ENCODE peak calls at places on chromosome 22, in eight cellular contexts. One of them, this sample, is unnamed.

GRCh38 chr22:46454910-46455269 is 82.5 kb downstream of the CELSR1 start:
- DNase-seq in brain microvascular endothelial cell: no peak
- DNase-seq in BJ: no peak
- DNase-seq in A549: peak
- DNase-seq in osteoblast: no peak
- DNase-seq in lower leg skin: no peak
- DNase-seq in AG09309: no peak
- DNase-seq in right lobe of liver: no peak
- DNase-seq in this sample: peak

GRCh38 chr22:20918663-20919220 is 1.5 kb downstream of the CRKL start:
- DNase-seq in brain microvascular endothelial cell: no peak
- DNase-seq in BJ: no peak
- DNase-seq in A549: peak
- DNase-seq in osteoblast: no peak
- DNase-seq in lower leg skin: no peak
- DNase-seq in AG09309: no peak
- DNase-seq in right lobe of liver: no peak
- DNase-seq in this sample: no peak

GRCh38 chr22:37818397-37819099 is 4.6 kb upstream of the GALR3 start:
- DNase-seq in brain microvascular endothelial cell: peak
- DNase-seq in BJ: no peak
- DNase-seq in A549: no peak
- DNase-seq in osteoblast: peak
- DNase-seq in lower leg skin: no peak
- DNase-seq in AG09309: no peak
- DNase-seq in right lobe of liver: peak
- DNase-seq in this sample: peak

GRCh38 chr22:49523374-49524008 is 304.2 kb downstream of the BRD1 start:
- DNase-seq in brain microvascular endothelial cell: no peak
- DNase-seq in BJ: no peak
- DNase-seq in A549: no peak
- DNase-seq in osteoblast: peak
- DNase-seq in lower leg skin: no peak
- DNase-seq in AG09309: no peak
- DNase-seq in right lobe of liver: no peak
- DNase-seq in this sample: no peak

GRCh38 chr22:27045103-27045940 is 387.9 kb downstream of the MIAT start:
- DNase-seq in brain microvascular endothelial cell: peak
- DNase-seq in BJ: peak
- DNase-seq in A549: peak
- DNase-seq in osteoblast: no peak
- DNase-seq in lower leg skin: no peak
- DNase-seq in AG09309: no peak
- DNase-seq in right lobe of liver: no peak
- DNase-seq in this sample: peak

GRCh38 chr22:24525416-24526037 is 29.4 kb downstream of the GUCD1 start:
- DNase-seq in brain microvascular endothelial cell: peak
- DNase-seq in BJ: no peak
- DNase-seq in A549: peak
- DNase-seq in osteoblast: peak
- DNase-seq in lower leg skin: peak
- DNase-seq in AG09309: no peak
- DNase-seq in right lobe of liver: peak
- DNase-seq in this sample: peak

GRCh38 chr22:23832226-23833016 is 6.4 kb downstream of the DERL3 start:
- DNase-seq in brain microvascular endothelial cell: no peak
- DNase-seq in BJ: no peak
- DNase-seq in A549: no peak
- DNase-seq in osteoblast: no peak
- DNase-seq in lower leg skin: no peak
- DNase-seq in AG09309: no peak
- DNase-seq in right lobe of liver: peak
- DNase-seq in this sample: no peak

GRCh38 chr22:48892571-48893287 is 934.9 kb downstream of the BRD1 start:
- DNase-seq in brain microvascular endothelial cell: no peak
- DNase-seq in BJ: no peak
- DNase-seq in A549: no peak
- DNase-seq in osteoblast: peak
- DNase-seq in lower leg skin: no peak
- DNase-seq in AG09309: no peak
- DNase-seq in right lobe of liver: peak
- DNase-seq in this sample: no peak

GRCh38 chr22:48800036-48800885 is 1027.4 kb downstream of the BRD1 start:
- DNase-seq in brain microvascular endothelial cell: no peak
- DNase-seq in BJ: no peak
- DNase-seq in A549: no peak
- DNase-seq in osteoblast: peak
- DNase-seq in lower leg skin: no peak
- DNase-seq in AG09309: no peak
- DNase-seq in right lobe of liver: no peak
- DNase-seq in this sample: no peak

GRCh38 chr22:33969052-33969451 is 48.8 kb upstream of the LARGE1 start:
- DNase-seq in brain microvascular endothelial cell: no peak
- DNase-seq in BJ: no peak
- DNase-seq in A549: no peak
- DNase-seq in osteoblast: no peak
- DNase-seq in lower leg skin: no peak
- DNase-seq in AG09309: no peak
- DNase-seq in right lobe of liver: no peak
- DNase-seq in this sample: peak

GRCh38 chr22:26903030-26903856 is 245.9 kb downstream of the MIAT start:
- DNase-seq in brain microvascular endothelial cell: no peak
- DNase-seq in BJ: no peak
- DNase-seq in A549: no peak
- DNase-seq in osteoblast: no peak
- DNase-seq in lower leg skin: no peak
- DNase-seq in AG09309: no peak
- DNase-seq in right lobe of liver: no peak
- DNase-seq in this sample: no peak

GRCh38 chr22:38614331-38615122 is 41.7 kb downstream of the FAM227A start:
- DNase-seq in brain microvascular endothelial cell: peak
- DNase-seq in BJ: no peak
- DNase-seq in A549: no peak
- DNase-seq in osteoblast: no peak
- DNase-seq in lower leg skin: no peak
- DNase-seq in AG09309: no peak
- DNase-seq in right lobe of liver: no peak
- DNase-seq in this sample: peak

GRCh38 chr22:41828516-41828915 is 4.4 kb upstream of the SREBF2 start:
- DNase-seq in brain microvascular endothelial cell: no peak
- DNase-seq in BJ: no peak
- DNase-seq in A549: no peak
- DNase-seq in osteoblast: no peak
- DNase-seq in lower leg skin: no peak
- DNase-seq in AG09309: no peak
- DNase-seq in right lobe of liver: no peak
- DNase-seq in this sample: no peak

GRCh38 chr22:24108073-24108472 is 73.2 kb upstream of the SUSD2 start:
- DNase-seq in brain microvascular endothelial cell: no peak
- DNase-seq in BJ: no peak
- DNase-seq in A549: no peak
- DNase-seq in osteoblast: no peak
- DNase-seq in lower leg skin: no peak
- DNase-seq in AG09309: no peak
- DNase-seq in right lobe of liver: no peak
- DNase-seq in this sample: no peak

GRCh38 chr22:30195245-30196140 is 51.1 kb downstream of the LIF start:
- DNase-seq in brain microvascular endothelial cell: peak
- DNase-seq in BJ: no peak
- DNase-seq in A549: no peak
- DNase-seq in osteoblast: peak
- DNase-seq in lower leg skin: no peak
- DNase-seq in AG09309: no peak
- DNase-seq in right lobe of liver: no peak
- DNase-seq in this sample: peak

GRCh38 chr22:30921108-30921507 is 47.5 kb downstream of the MORC2 start:
- DNase-seq in brain microvascular endothelial cell: no peak
- DNase-seq in BJ: no peak
- DNase-seq in A549: no peak
- DNase-seq in osteoblast: no peak
- DNase-seq in lower leg skin: no peak
- DNase-seq in AG09309: no peak
- DNase-seq in right lobe of liver: no peak
- DNase-seq in this sample: peak

GRCh38 chr22:38327396-38327795 is 10.2 kb upstream of the CSNK1E start:
- DNase-seq in brain microvascular endothelial cell: no peak
- DNase-seq in BJ: no peak
- DNase-seq in A549: no peak
- DNase-seq in osteoblast: peak
- DNase-seq in lower leg skin: no peak
- DNase-seq in AG09309: no peak
- DNase-seq in right lobe of liver: no peak
- DNase-seq in this sample: no peak

GRCh38 chr22:48874956-48875355 is 952.7 kb downstream of the BRD1 start:
- DNase-seq in brain microvascular endothelial cell: no peak
- DNase-seq in BJ: no peak
- DNase-seq in A549: no peak
- DNase-seq in osteoblast: no peak
- DNase-seq in lower leg skin: no peak
- DNase-seq in AG09309: no peak
- DNase-seq in right lobe of liver: no peak
- DNase-seq in this sample: no peak

GRCh38 chr22:25060522-25061071 is 108.1 kb downstream of the KIAA1671 start:
- DNase-seq in brain microvascular endothelial cell: no peak
- DNase-seq in BJ: no peak
- DNase-seq in A549: no peak
- DNase-seq in osteoblast: peak
- DNase-seq in lower leg skin: no peak
- DNase-seq in AG09309: no peak
- DNase-seq in right lobe of liver: no peak
- DNase-seq in this sample: no peak

GRCh38 chr22:48096411-48096810 is 1334.0 kb downstream of the TBC1D22A start:
- DNase-seq in brain microvascular endothelial cell: no peak
- DNase-seq in BJ: no peak
- DNase-seq in A549: no peak
- DNase-seq in osteoblast: no peak
- DNase-seq in lower leg skin: no peak
- DNase-seq in AG09309: no peak
- DNase-seq in right lobe of liver: no peak
- DNase-seq in this sample: no peak

GRCh38 chr22:49185312-49185969 is 642.2 kb downstream of the BRD1 start:
- DNase-seq in brain microvascular endothelial cell: no peak
- DNase-seq in BJ: no peak
- DNase-seq in A549: no peak
- DNase-seq in osteoblast: no peak
- DNase-seq in lower leg skin: no peak
- DNase-seq in AG09309: no peak
- DNase-seq in right lobe of liver: no peak
- DNase-seq in this sample: no peak

GRCh38 chr22:35043251-35043931 is 22.6 kb upstream of the ISX start:
- DNase-seq in brain microvascular endothelial cell: no peak
- DNase-seq in BJ: no peak
- DNase-seq in A549: no peak
- DNase-seq in osteoblast: no peak
- DNase-seq in lower leg skin: no peak
- DNase-seq in AG09309: no peak
- DNase-seq in right lobe of liver: no peak
- DNase-seq in this sample: no peak
- TF ChIP-seq CTCF in brain microvascular endothelial cell: peak
- TF ChIP-seq CTCF in BJ: no peak
- TF ChIP-seq CTCF in A549: no peak
- TF ChIP-seq CTCF in osteoblast: peak
- TF ChIP-seq CTCF in lower leg skin: no peak
- TF ChIP-seq CTCF in AG09309: no peak
- TF ChIP-seq CTCF in right lobe of liver: no peak
- TF ChIP-seq CTCF in this sample: no peak

GRCh38 chr22:45309422-45310227 is at the start of gene FAM118A:
- DNase-seq in brain microvascular endothelial cell: peak
- DNase-seq in BJ: peak
- DNase-seq in A549: peak
- DNase-seq in osteoblast: peak
- DNase-seq in lower leg skin: peak
- DNase-seq in AG09309: peak
- DNase-seq in right lobe of liver: peak
- DNase-seq in this sample: peak

GRCh38 chr22:45311033-45311531 is 1.3 kb downstream of the FAM118A start:
- DNase-seq in brain microvascular endothelial cell: no peak
- DNase-seq in BJ: no peak
- DNase-seq in A549: no peak
- DNase-seq in osteoblast: peak
- DNase-seq in lower leg skin: no peak
- DNase-seq in AG09309: no peak
- DNase-seq in right lobe of liver: no peak
- DNase-seq in this sample: no peak

GRCh38 chr22:45310331-45311032 is 748 bp downstream of the FAM118A start:
- DNase-seq in brain microvascular endothelial cell: no peak
- DNase-seq in BJ: no peak
- DNase-seq in A549: no peak
- DNase-seq in osteoblast: peak
- DNase-seq in lower leg skin: no peak
- DNase-seq in AG09309: no peak
- DNase-seq in right lobe of liver: peak
- DNase-seq in this sample: no peak

GRCh38 chr22:45306139-45306538 is 3.6 kb upstream of the FAM118A start:
- DNase-seq in brain microvascular endothelial cell: no peak
- DNase-seq in BJ: no peak
- DNase-seq in A549: no peak
- DNase-seq in osteoblast: peak
- DNase-seq in lower leg skin: no peak
- DNase-seq in AG09309: no peak
- DNase-seq in right lobe of liver: no peak
- DNase-seq in this sample: no peak

GRCh38 chr22:45308624-45309421 is 911 bp upstream of the FAM118A start:
- DNase-seq in brain microvascular endothelial cell: no peak
- DNase-seq in BJ: no peak
- DNase-seq in A549: no peak
- DNase-seq in osteoblast: peak
- DNase-seq in lower leg skin: no peak
- DNase-seq in AG09309: no peak
- DNase-seq in right lobe of liver: no peak
- DNase-seq in this sample: no peak
- H3K4me3 ChIP-seq in brain microvascular endothelial cell: peak
- H3K4me3 ChIP-seq in BJ: peak
- H3K4me3 ChIP-seq in A549: peak
- H3K4me3 ChIP-seq in osteoblast: peak
- H3K4me3 ChIP-seq in lower leg skin: no peak
- H3K4me3 ChIP-seq in AG09309: peak
- H3K4me3 ChIP-seq in right lobe of liver: peak
- H3K4me3 ChIP-seq in this sample: peak

DNA sequence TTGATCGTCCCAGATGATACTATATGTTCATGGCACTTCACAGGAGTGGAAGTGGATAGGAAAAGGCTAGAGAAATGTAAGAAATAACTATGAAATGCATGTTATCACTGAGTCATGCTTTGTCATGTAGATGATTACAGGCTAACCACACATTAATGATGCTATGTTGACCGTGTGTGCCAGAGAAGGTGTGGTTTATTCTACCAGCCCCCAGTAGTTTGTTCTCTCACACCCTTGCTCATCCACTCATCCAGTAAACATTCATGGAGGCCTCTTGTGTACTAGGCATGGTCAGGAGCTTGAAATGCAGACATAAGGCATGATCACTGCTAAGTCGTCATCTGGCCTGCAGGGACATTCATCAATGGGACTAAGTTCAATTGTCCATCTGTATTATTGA is 153.0 kb upstream of the PITPNB start:
- DNase-seq in brain microvascular endothelial cell: no peak
- DNase-seq in BJ: no peak
- DNase-seq in A549: no peak
- DNase-seq in osteoblast: peak
- DNase-seq in lower leg skin: no peak
- DNase-seq in AG09309: no peak
- DNase-seq in right lobe of liver: no peak
- DNase-seq in this sample: peak
- TF ChIP-seq CTCF in brain microvascular endothelial cell: no peak
- TF ChIP-seq CTCF in BJ: no peak
- TF ChIP-seq CTCF in A549: no peak
- TF ChIP-seq CTCF in osteoblast: no peak
- TF ChIP-seq CTCF in lower leg skin: no peak
- TF ChIP-seq CTCF in AG09309: no peak
- TF ChIP-seq CTCF in right lobe of liver: no peak
- TF ChIP-seq CTCF in this sample: no peak

GRCh38 chr22:36237462-36238347 is 1.6 kb downstream of the APOL2 start:
- DNase-seq in brain microvascular endothelial cell: no peak
- DNase-seq in BJ: no peak
- DNase-seq in A549: no peak
- DNase-seq in osteoblast: peak
- DNase-seq in lower leg skin: no peak
- DNase-seq in AG09309: no peak
- DNase-seq in right lobe of liver: peak
- DNase-seq in this sample: no peak
- H3K4me3 ChIP-seq in brain microvascular endothelial cell: peak
- H3K4me3 ChIP-seq in BJ: peak
- H3K4me3 ChIP-seq in A549: peak
- H3K4me3 ChIP-seq in osteoblast: peak
- H3K4me3 ChIP-seq in lower leg skin: no peak
- H3K4me3 ChIP-seq in AG09309: peak
- H3K4me3 ChIP-seq in right lobe of liver: peak
- H3K4me3 ChIP-seq in this sample: no peak